ENCODE peak calls at places on chromosomes 12 and 14, in seven cellular contexts. G is stimulated activated CD8-positive, alpha-beta memory T cell treated with anti-CD3 and anti-CD28 coated beads, Interleukin-2, amount 100 ng/mL, for 48 hours; E is foreskin keratinocyte; S is natural killer cell; Z is MM.1S; D is CD8-positive, alpha-beta memory T cell; H is activated CD4-positive, alpha-beta T cell treated with anti-CD3 and anti-CD28 coated beads, Interleukin-2, amount 50 U/mL, for 48 hours. Q is an unnamed sample.

GRCh38 chr14:59870277-59871165 is at the start of gene RTN1:
- DNase-seq in D (no peak), S (no peak), H (peak), E (peak), G (peak), Z (peak), Q (no peak)

GRCh38 chr14:46063872-46064271 is 587.7 kb downstream of the RPL10L start:
- DNase-seq in Z (no peak), G (no peak), H (no peak), S (no peak), D (no peak), E (no peak), Q (no peak)

GRCh38 chr12:89181271-89181920 is 170.9 kb downstream of the DUSP6 start:
- DNase-seq in D (no peak), Z (no peak), G (no peak), S (no peak), H (no peak), E (peak), Q (no peak)

GRCh38 chr12:21848192-21848591 is 73.7 kb upstream of the KCNJ8 start:
- DNase-seq in H (no peak), G (no peak), E (no peak), S (no peak), Z (no peak), D (no peak), Q (no peak)

GRCh38 chr14:22837750-22838538 is 1.6 kb downstream of the MMP14 start:
- DNase-seq in G (no peak), H (no peak), D (no peak), S (no peak), E (peak), Z (no peak), Q (no peak)

GRCh38 chr14:76346391-76347160 is 29.4 kb upstream of the ESRRB start:
- DNase-seq in Z (no peak), S (no peak), G (no peak), H (no peak), D (no peak), E (no peak), Q (no peak)

GRCh38 chr12:80262372-80263170 is 163.2 kb downstream of the OTOGL start:
- DNase-seq in S (no peak), H (no peak), G (no peak), D (no peak), Z (no peak), E (no peak), Q (no peak)

GRCh38 chr14:102554835-102555819 is 37.3 kb upstream of the RCOR1 start:
- DNase-seq in G (peak), D (peak), Z (peak), H (peak), E (no peak), S (peak), Q (peak)

GRCh38 chr14:51002406-51002984 is 58.2 kb upstream of the PYGL start:
- DNase-seq in G (no peak), S (no peak), H (no peak), E (no peak), D (no peak), Z (no peak), Q (no peak)

GRCh38 chr14:64758711-64759554 is 54.7 kb downstream of the PLEKHG3 start:
- DNase-seq in S (no peak), E (peak), G (no peak), D (no peak), H (no peak), Z (no peak), Q (no peak)

GRCh38 chr12:48961331-48961730 is 4.0 kb upstream of the ARF3 start:
- DNase-seq in S (no peak), Z (no peak), D (no peak), H (no peak), G (no peak), E (no peak), Q (no peak)

GRCh38 chr14:63164108-63164683 is 40.0 kb upstream of the RHOJ start:
- DNase-seq in E (peak), S (no peak), H (no peak), D (no peak), G (no peak), Z (no peak), Q (no peak)

GRCh38 chr14:36014236-36014635 is 162.3 kb downstream of the PTCSC3 start:
- DNase-seq in E (no peak), S (no peak), Z (no peak), H (no peak), D (no peak), G (no peak), Q (no peak)

GRCh38 chr14:51697848-51698247 is 46.1 kb downstream of the FRMD6 start:
- DNase-seq in H (no peak), D (no peak), Z (no peak), S (no peak), G (no peak), E (no peak), Q (no peak)